ENCODE peak calls at places on chromosomes 1 and 21, in seven cellular contexts. One of them, this sample, is unnamed.

GRCh38 chr21:16370176-16370575 is 640.4 kb downstream of the USP25 start:
- DNase-seq in DND-41: no peak
- DNase-seq in K562: no peak
- DNase-seq in AG09309: no peak
- DNase-seq in GM23248: no peak
- DNase-seq in endodermal cell: no peak
- DNase-seq in IMR-90: no peak
- DNase-seq in this sample: no peak

GRCh38 chr1:25055045-25055780 is 125.1 kb upstream of the RUNX3 start:
- DNase-seq in DND-41: no peak
- DNase-seq in K562: no peak
- DNase-seq in AG09309: no peak
- DNase-seq in GM23248: no peak
- DNase-seq in endodermal cell: no peak
- DNase-seq in IMR-90: no peak
- DNase-seq in this sample: no peak

GRCh38 chr1:66446261-66447001 is 87.5 kb upstream of the SGIP1 start:
- DNase-seq in DND-41: peak
- DNase-seq in K562: peak
- DNase-seq in AG09309: peak
- DNase-seq in GM23248: peak
- DNase-seq in endodermal cell: peak
- DNase-seq in IMR-90: peak
- DNase-seq in this sample: peak

GRCh38 chr1:53057134-53057533 is 4.9 kb upstream of the PODN start:
- DNase-seq in DND-41: no peak
- DNase-seq in K562: no peak
- DNase-seq in AG09309: peak
- DNase-seq in GM23248: no peak
- DNase-seq in endodermal cell: no peak
- DNase-seq in IMR-90: no peak
- DNase-seq in this sample: no peak

GRCh38 chr1:84721152-84721551 is 30.9 kb upstream of the SSX2IP start:
- DNase-seq in DND-41: no peak
- DNase-seq in K562: peak
- DNase-seq in AG09309: peak
- DNase-seq in GM23248: peak
- DNase-seq in endodermal cell: no peak
- DNase-seq in IMR-90: peak
- DNase-seq in this sample: peak

GRCh38 chr1:171350579-171350978 is 36.6 kb downstream of the FMO4 start:
- DNase-seq in DND-41: no peak
- DNase-seq in K562: no peak
- DNase-seq in AG09309: no peak
- DNase-seq in GM23248: no peak
- DNase-seq in endodermal cell: no peak
- DNase-seq in IMR-90: no peak
- DNase-seq in this sample: no peak

GRCh38 chr1:116404699-116405098 is 31.7 kb downstream of the ATP1A1 start:
- DNase-seq in DND-41: no peak
- DNase-seq in K562: no peak
- DNase-seq in AG09309: no peak
- DNase-seq in GM23248: no peak
- DNase-seq in endodermal cell: no peak
- DNase-seq in IMR-90: no peak
- DNase-seq in this sample: peak

GRCh38 chr1:186330758-186331157 is 44.3 kb downstream of the TPR start:
- DNase-seq in DND-41: no peak
- DNase-seq in K562: peak
- DNase-seq in AG09309: no peak
- DNase-seq in GM23248: peak
- DNase-seq in endodermal cell: peak
- DNase-seq in IMR-90: no peak
- DNase-seq in this sample: peak

GRCh38 chr1:52402860-52403240 is 1.4 kb downstream of the ORC1 start:
- DNase-seq in DND-41: no peak
- DNase-seq in K562: no peak
- DNase-seq in AG09309: no peak
- DNase-seq in GM23248: peak
- DNase-seq in endodermal cell: no peak
- DNase-seq in IMR-90: no peak
- DNase-seq in this sample: no peak

GRCh38 chr1:231338270-231339128 is at the start of gene SPRTN:
- DNase-seq in DND-41: no peak
- DNase-seq in K562: peak
- DNase-seq in AG09309: no peak
- DNase-seq in GM23248: peak
- DNase-seq in endodermal cell: no peak
- DNase-seq in IMR-90: peak
- DNase-seq in this sample: no peak

GRCh38 chr1:151508721-151509292 is 2.4 kb upstream of the CGN start:
- DNase-seq in DND-41: no peak
- DNase-seq in K562: peak
- DNase-seq in AG09309: no peak
- DNase-seq in GM23248: no peak
- DNase-seq in endodermal cell: peak
- DNase-seq in IMR-90: no peak
- DNase-seq in this sample: peak

GRCh38 chr21:45018131-45019075 is 56.0 kb upstream of the ADARB1 start:
- DNase-seq in DND-41: no peak
- DNase-seq in K562: no peak
- DNase-seq in AG09309: no peak
- DNase-seq in GM23248: peak
- DNase-seq in endodermal cell: no peak
- DNase-seq in IMR-90: no peak
- DNase-seq in this sample: no peak

GRCh38 chr1:179287456-179287855 is 6.1 kb upstream of the SOAT1 start:
- DNase-seq in DND-41: no peak
- DNase-seq in K562: no peak
- DNase-seq in AG09309: no peak
- DNase-seq in GM23248: no peak
- DNase-seq in endodermal cell: no peak
- DNase-seq in IMR-90: no peak
- DNase-seq in this sample: no peak

GRCh38 chr1:185368913-185369491 is 52.0 kb upstream of the IVNS1ABP start:
- DNase-seq in DND-41: no peak
- DNase-seq in K562: no peak
- DNase-seq in AG09309: no peak
- DNase-seq in GM23248: no peak
- DNase-seq in endodermal cell: no peak
- DNase-seq in IMR-90: no peak
- DNase-seq in this sample: no peak

GRCh38 chr1:21472861-21473260 is 32.9 kb downstream of the NBPF3 start:
- DNase-seq in DND-41: no peak
- DNase-seq in K562: no peak
- DNase-seq in AG09309: no peak
- DNase-seq in GM23248: no peak
- DNase-seq in endodermal cell: no peak
- DNase-seq in IMR-90: no peak
- DNase-seq in this sample: no peak

GRCh38 chr1:229199892-229200291 is 71.0 kb upstream of the RAB4A start:
- DNase-seq in DND-41: no peak
- DNase-seq in K562: peak
- DNase-seq in AG09309: no peak
- DNase-seq in GM23248: no peak
- DNase-seq in endodermal cell: no peak
- DNase-seq in IMR-90: no peak
- DNase-seq in this sample: no peak

GRCh38 chr1:236287757-236288619 is 6.2 kb upstream of the ERO1B start:
- DNase-seq in DND-41: peak
- DNase-seq in K562: peak
- DNase-seq in AG09309: no peak
- DNase-seq in GM23248: no peak
- DNase-seq in endodermal cell: peak
- DNase-seq in IMR-90: no peak
- DNase-seq in this sample: no peak

GRCh38 chr1:111843177-111843576 is 87.5 kb downstream of the DDX20 start:
- DNase-seq in DND-41: no peak
- DNase-seq in K562: no peak
- DNase-seq in AG09309: no peak
- DNase-seq in GM23248: no peak
- DNase-seq in endodermal cell: no peak
- DNase-seq in IMR-90: no peak
- DNase-seq in this sample: no peak

GRCh38 chr1:229094476-229095311 is 176.2 kb upstream of the RAB4A start:
- DNase-seq in DND-41: no peak
- DNase-seq in K562: no peak
- DNase-seq in AG09309: no peak
- DNase-seq in GM23248: peak
- DNase-seq in endodermal cell: peak
- DNase-seq in IMR-90: peak
- DNase-seq in this sample: no peak

GRCh38 chr1:165910764-165911421 is 83.5 kb downstream of the UCK2 start:
- DNase-seq in DND-41: no peak
- DNase-seq in K562: no peak
- DNase-seq in AG09309: no peak
- DNase-seq in GM23248: peak
- DNase-seq in endodermal cell: peak
- DNase-seq in IMR-90: no peak
- DNase-seq in this sample: no peak

GRCh38 chr1:27161594-27161993 is 6.7 kb upstream of the SLC9A1 start:
- DNase-seq in DND-41: no peak
- DNase-seq in K562: no peak
- DNase-seq in AG09309: no peak
- DNase-seq in GM23248: no peak
- DNase-seq in endodermal cell: no peak
- DNase-seq in IMR-90: no peak
- DNase-seq in this sample: peak

GRCh38 chr1:159705251-159705910 is 9.0 kb downstream of the CRP start:
- DNase-seq in DND-41: no peak
- DNase-seq in K562: no peak
- DNase-seq in AG09309: no peak
- DNase-seq in GM23248: no peak
- DNase-seq in endodermal cell: no peak
- DNase-seq in IMR-90: no peak
- DNase-seq in this sample: no peak

GRCh38 chr1:212977781-212978645 is 27.7 kb downstream of the VASH2 start:
- DNase-seq in DND-41: no peak
- DNase-seq in K562: no peak
- DNase-seq in AG09309: no peak
- DNase-seq in GM23248: no peak
- DNase-seq in endodermal cell: peak
- DNase-seq in IMR-90: peak
- DNase-seq in this sample: no peak

GRCh38 chr21:34974162-34974981 is 74.7 kb downstream of the RUNX1 start:
- DNase-seq in DND-41: peak
- DNase-seq in K562: no peak
- DNase-seq in AG09309: no peak
- DNase-seq in GM23248: no peak
- DNase-seq in endodermal cell: no peak
- DNase-seq in IMR-90: peak
- DNase-seq in this sample: no peak

GRCh38 chr1:42684139-42684538 is 1.9 kb downstream of the YBX1 start:
- DNase-seq in DND-41: peak
- DNase-seq in K562: peak
- DNase-seq in AG09309: no peak
- DNase-seq in GM23248: peak
- DNase-seq in endodermal cell: peak
- DNase-seq in IMR-90: peak
- DNase-seq in this sample: peak

GRCh38 chr1:211606327-211606913 is 27.5 kb upstream of the SLC30A1 start:
- DNase-seq in DND-41: no peak
- DNase-seq in K562: peak
- DNase-seq in AG09309: no peak
- DNase-seq in GM23248: no peak
- DNase-seq in endodermal cell: no peak
- DNase-seq in IMR-90: no peak
- DNase-seq in this sample: no peak
- H3K4me3 ChIP-seq in DND-41: no peak
- H3K4me3 ChIP-seq in K562: peak
- H3K4me3 ChIP-seq in AG09309: no peak
- H3K4me3 ChIP-seq in GM23248: no peak
- H3K4me3 ChIP-seq in endodermal cell: no peak
- H3K4me3 ChIP-seq in IMR-90: no peak
- H3K4me3 ChIP-seq in this sample: no peak

GRCh38 chr1:206506803-206507394 is 432 bp upstream of the RASSF5 start:
- DNase-seq in DND-41: no peak
- DNase-seq in K562: no peak
- DNase-seq in AG09309: no peak
- DNase-seq in GM23248: no peak
- DNase-seq in endodermal cell: no peak
- DNase-seq in IMR-90: no peak
- DNase-seq in this sample: no peak
- H3K4me3 ChIP-seq in DND-41: no peak
- H3K4me3 ChIP-seq in K562: peak
- H3K4me3 ChIP-seq in AG09309: peak
- H3K4me3 ChIP-seq in GM23248: peak
- H3K4me3 ChIP-seq in endodermal cell: peak
- H3K4me3 ChIP-seq in IMR-90: peak
- H3K4me3 ChIP-seq in this sample: peak

GRCh38 chr1:225462429-225462713 is 34.5 kb upstream of the LBR start:
- DNase-seq in DND-41: no peak
- DNase-seq in K562: no peak
- DNase-seq in AG09309: no peak
- DNase-seq in GM23248: no peak
- DNase-seq in endodermal cell: no peak
- DNase-seq in IMR-90: no peak
- DNase-seq in this sample: no peak

GRCh38 chr1:225460737-225461532 is 33.1 kb upstream of the LBR start:
- DNase-seq in DND-41: peak
- DNase-seq in K562: no peak
- DNase-seq in AG09309: no peak
- DNase-seq in GM23248: peak
- DNase-seq in endodermal cell: no peak
- DNase-seq in IMR-90: no peak
- DNase-seq in this sample: peak

GRCh38 chr1:225464851-225465792 is 37.3 kb upstream of the LBR start:
- DNase-seq in DND-41: no peak
- DNase-seq in K562: no peak
- DNase-seq in AG09309: no peak
- DNase-seq in GM23248: no peak
- DNase-seq in endodermal cell: peak
- DNase-seq in IMR-90: no peak
- DNase-seq in this sample: no peak

GRCh38 chr1:225461533-225462428 is 33.9 kb upstream of the LBR start:
- DNase-seq in DND-41: no peak
- DNase-seq in K562: no peak
- DNase-seq in AG09309: no peak
- DNase-seq in GM23248: peak
- DNase-seq in endodermal cell: no peak
- DNase-seq in IMR-90: no peak
- DNase-seq in this sample: no peak

GRCh38 chr1:225462714-225463574 is 35.1 kb upstream of the LBR start:
- DNase-seq in DND-41: no peak
- DNase-seq in K562: no peak
- DNase-seq in AG09309: no peak
- DNase-seq in GM23248: no peak
- DNase-seq in endodermal cell: peak
- DNase-seq in IMR-90: no peak
- DNase-seq in this sample: no peak
- H3K4me3 ChIP-seq in DND-41: no peak
- H3K4me3 ChIP-seq in K562: no peak
- H3K4me3 ChIP-seq in AG09309: no peak
- H3K4me3 ChIP-seq in GM23248: no peak
- H3K4me3 ChIP-seq in endodermal cell: no peak
- H3K4me3 ChIP-seq in IMR-90: no peak
- H3K4me3 ChIP-seq in this sample: no peak

DNA sequence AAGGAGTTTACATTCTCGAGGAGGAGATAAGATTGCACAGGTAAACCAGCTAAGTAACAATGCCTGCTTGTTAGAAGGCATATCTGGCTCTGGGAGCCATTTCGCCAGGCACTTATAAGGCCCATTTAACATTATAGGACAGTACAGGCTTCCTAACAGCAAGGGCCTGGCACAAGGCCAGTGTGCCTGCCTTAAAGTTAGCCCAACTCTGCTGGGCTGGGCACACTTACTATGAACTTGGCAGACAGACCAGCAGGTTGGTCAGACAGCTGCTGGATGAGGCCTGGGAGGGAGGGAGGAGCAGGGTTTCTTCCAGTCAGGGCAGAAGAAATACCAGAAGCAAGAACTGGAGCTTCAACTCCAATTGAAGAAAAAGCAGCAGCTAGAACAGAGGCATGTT is 4.7 kb downstream of the CACHD1 start:
- DNase-seq in DND-41: no peak
- DNase-seq in K562: no peak
- DNase-seq in AG09309: no peak
- DNase-seq in GM23248: peak
- DNase-seq in endodermal cell: peak
- DNase-seq in IMR-90: no peak
- DNase-seq in this sample: peak
- H3K4me3 ChIP-seq in DND-41: no peak
- H3K4me3 ChIP-seq in K562: no peak
- H3K4me3 ChIP-seq in AG09309: no peak
- H3K4me3 ChIP-seq in GM23248: no peak
- H3K4me3 ChIP-seq in endodermal cell: peak
- H3K4me3 ChIP-seq in IMR-90: no peak
- H3K4me3 ChIP-seq in this sample: no peak